ENCODE peak calls at places on chromosomes 5 and 9, in five cellular contexts. L is ovary, P is stomach, X is breast epithelium, H is Peyer's patch. U is an unnamed sample.

GRCh38 chr9:6199596-6199995 is 16.0 kb upstream of the IL33 start:
- DNase-seq in L (no peak), P (no peak), X (no peak), H (no peak), U (no peak)

GRCh38 chr5:56055859-56056258 is 61.1 kb upstream of the IL6ST start:
- DNase-seq in L (no peak), P (no peak), X (no peak), H (no peak), U (no peak)

GRCh38 chr9:134811673-134812668 is 68.6 kb upstream of the FCN2 start:
- DNase-seq in L (no peak), P (no peak), X (no peak), H (no peak), U (no peak)

GRCh38 chr5:7825630-7826029 is 25.3 kb downstream of the CFAP90 start:
- DNase-seq in L (no peak), P (no peak), X (no peak), H (no peak), U (no peak)

GRCh38 chr9:111483419-111483861 is 743 bp downstream of the ECPAS start:
- DNase-seq in L (peak; percentile 51), P (no peak), X (no peak), H (no peak), U (peak; percentile 77)

GRCh38 chr9:13934411-13934810 is 379.5 kb downstream of the NFIB start:
- DNase-seq in L (no peak), P (no peak), X (no peak), H (no peak), U (no peak)

GRCh38 chr5:80597500-80597899 is 27.4 kb upstream of the ANKRD34B start:
- DNase-seq in L (no peak), P (no peak), X (no peak), H (no peak), U (no peak)

GRCh38 chr9:573551-574410 is 267.7 kb upstream of the DMRT1 start:
- DNase-seq in L (no peak), P (no peak), X (no peak), H (no peak), U (no peak)

GRCh38 chr5:55868846-55869245 is 17.7 kb downstream of the IL31RA start:
- DNase-seq in L (no peak), P (no peak), X (no peak), H (no peak), U (no peak)

GRCh38 chr9:112554516-112554915 is 67.9 kb downstream of the KIAA1958 start:
- DNase-seq in L (no peak), P (no peak), X (no peak), H (no peak), U (no peak)

GRCh38 chr5:172453206-172453985 is 929 bp downstream of the SH3PXD2B start:
- DNase-seq in L (peak; percentile 65), P (peak; percentile 34), X (no peak), H (no peak), U (no peak)

GRCh38 chr5:120254385-120254784 is 209.7 kb upstream of the PRR16 start:
- DNase-seq in L (no peak), P (no peak), X (no peak), H (no peak), U (no peak)

GRCh38 chr5:154541553-154541952 is 63.5 kb upstream of the HAND1 start:
- DNase-seq in L (no peak), P (no peak), X (no peak), H (no peak), U (no peak)
- TF ChIP-seq CTCF in L (no peak), P (no peak), X (no peak), H (no peak), U (peak; percentile 26)

GRCh38 chr9:106862946-106863740 is at the start of gene ZNF462:
- DNase-seq in L (peak; percentile 57), P (no peak), X (peak; percentile 41), H (peak; percentile 59), U (peak; percentile 68)

GRCh38 chr9:106859957-106860715 is 2.8 kb upstream of the ZNF462 start:
- DNase-seq in L (peak; percentile 48), P (no peak), X (peak; percentile 60), H (peak; percentile 69), U (peak; percentile 60)

GRCh38 chr9:106861585-106862114 is 1.3 kb upstream of the ZNF462 start:
- DNase-seq in L (no peak), P (no peak), X (no peak), H (no peak), U (no peak)

GRCh38 chr9:106862115-106862945 is 636 bp upstream of the ZNF462 start:
- DNase-seq in L (peak; percentile 52), P (no peak), X (peak; percentile 40), H (peak; percentile 69), U (peak; percentile 61)

GRCh38 chr9:106860731-106861584 is 2.0 kb upstream of the ZNF462 start:
- DNase-seq in L (peak; percentile 49), P (no peak), X (peak; percentile 33), H (peak; percentile 58), U (peak; percentile 64)
- TF ChIP-seq POLR2A in L (no peak), P (no peak), X (no peak), H (no peak), U (no peak)

GRCh38 chr5:125413861-125414260 is 667.4 kb upstream of the ZNF608 start:
- DNase-seq in L (no peak), P (no peak), X (no peak), H (no peak), U (no peak)

GRCh38 chr5:125410501-125411162 is 664.2 kb upstream of the ZNF608 start:
- DNase-seq in L (no peak), P (no peak), X (no peak), H (no peak), U (no peak)

GRCh38 chr5:125412561-125413535 is 666.4 kb upstream of the ZNF608 start:
- DNase-seq in L (peak; percentile 58), P (peak; percentile 81), X (peak; percentile 74), H (peak; percentile 70), U (peak; percentile 72)

GRCh38 chr5:125411163-125412050 is 665.0 kb upstream of the ZNF608 start:
- DNase-seq in L (peak; percentile 14), P (peak; percentile 34), X (no peak), H (no peak), U (no peak)

GRCh38 chr5:125412051-125412560 is 665.7 kb upstream of the ZNF608 start:
- DNase-seq in L (no peak), P (no peak), X (peak; percentile 29), H (no peak), U (no peak)
- H3K4me1 ChIP-seq in L (peaks cover 6% of the 10 kb centered on the region), P (peaks cover 39% of the 10 kb centered on the region), X (no peaks in the 10 kb centered on the region), H (no peaks in the 10 kb centered on the region), U (peaks cover 22% of the 10 kb centered on the region)

GRCh38 chr9:22009563-22009867 is 410 bp upstream of the CDKN2B start:
- DNase-seq in L (no peak), P (no peak), X (no peak), H (no peak), U (no peak)
- TF ChIP-seq CTCF in L (no peak), P (no peak), X (no peak), H (no peak), U (no peak)

DNA sequence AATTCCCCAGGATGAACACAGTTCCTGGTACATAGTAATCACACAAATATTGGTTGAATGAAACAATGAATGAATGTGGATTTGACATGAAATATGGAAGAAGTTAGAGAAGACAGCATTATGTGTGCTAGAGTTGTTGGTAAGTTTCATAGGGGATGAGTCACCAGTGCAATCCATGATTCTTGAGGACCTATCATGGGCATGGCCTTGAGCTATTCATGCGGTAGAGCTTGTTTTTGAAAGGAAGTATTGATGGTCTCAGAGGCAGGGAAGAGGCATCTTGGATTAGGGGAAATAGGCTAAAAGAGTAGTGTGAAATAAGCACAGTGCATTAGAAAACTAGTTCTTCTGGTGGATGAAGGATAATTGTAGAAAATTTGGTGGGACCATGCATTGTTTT is 22.1 kb downstream of the SPATA31D1 start:
- DNase-seq in L (no peak), P (no peak), X (no peak), H (no peak), U (no peak)
- TF ChIP-seq POLR2A in L (no peak), P (no peak), X (no peak), H (no peak), U (no peak)

U was measured in heart left ventricle.